ENCODE peak calls at places on chromosomes 1 and 21, in nine cellular contexts. T, C, F, I, X, O, G, R and M are unnamed samples.
A peak's percentile ranks its signal among the peaks of the same experiment; 100 is the strongest.

GRCh38 chr1:233357595-233358446 is 30.3 kb downstream of the MAP3K21 start:
- DNase-seq in O (no peak), F (no peak), R (no peak), T (no peak), G (no peak), C (no peak), X (no peak), I (no peak), M (no peak)

GRCh38 chr1:54810144-54810942 is 9.2 kb upstream of the TTC22 start:
- DNase-seq in T (peak; percentile 8), I (peak; percentile 83), R (no peak), G (peak; percentile 43), F (peak; percentile 75), C (peak; percentile 85), O (peak; percentile 95), X (peak; percentile 43), M (peak; percentile 66)

GRCh38 chr21:18174370-18174769 is 70.3 kb upstream of the CHODL start:
- DNase-seq in G (no peak), R (no peak), F (no peak), O (no peak), X (no peak), T (no peak), I (no peak), C (no peak), M (no peak)

GRCh38 chr21:45846373-45847160 is 135.0 kb upstream of the COL6A1 start:
- DNase-seq in F (no peak), C (no peak), R (no peak), I (no peak), X (no peak), T (no peak), G (no peak), O (no peak), M (no peak)

GRCh38 chr1:230314142-230314470 is 112.0 kb downstream of the PGBD5 start:
- DNase-seq in X (no peak), T (no peak), I (no peak), R (no peak), F (no peak), G (no peak), C (no peak), O (no peak), M (no peak)

GRCh38 chr1:98839840-98840239 is 164.8 kb downstream of the PLPPR5 start:
- DNase-seq in G (no peak), F (no peak), R (no peak), I (no peak), C (no peak), X (no peak), T (no peak), O (no peak), M (no peak)

GRCh38 chr1:38436006-38436405 is 389.4 kb upstream of the POU3F1 start:
- DNase-seq in I (no peak), C (no peak), G (no peak), R (no peak), F (no peak), T (no peak), X (no peak), O (no peak), M (no peak)

GRCh38 chr1:109620396-109620817 is 770 bp downstream of the AMPD2 start:
- DNase-seq in R (no peak), G (no peak), O (peak; percentile 53), C (peak; percentile 68), T (no peak), F (no peak), I (peak; percentile 45), X (no peak), M (no peak)

GRCh38 chr1:225817611-225818061 is 7.7 kb downstream of the EPHX1 start:
- DNase-seq in T (peak; percentile 85), F (no peak), I (no peak), G (peak; percentile 63), R (no peak), C (no peak), O (no peak), X (no peak), M (no peak)

GRCh38 chr1:92277105-92277504 is 21.7 kb downstream of the GLMN start:
- DNase-seq in O (no peak), T (no peak), X (no peak), R (no peak), I (no peak), F (no peak), G (no peak), C (no peak), M (no peak)

GRCh38 chr1:1606232-1606631 is 6.3 kb upstream of the FNDC10 start:
- DNase-seq in F (no peak), C (no peak), I (no peak), R (no peak), X (no peak), T (no peak), G (no peak), O (no peak), M (no peak)

GRCh38 chr1:200150721-200151120 is 123.2 kb downstream of the NR5A2 start:
- DNase-seq in T (no peak), C (no peak), F (no peak), O (peak; percentile 40), G (peak; percentile 51), R (no peak), I (no peak), X (no peak), M (peak; percentile 17)

GRCh38 chr1:112927462-112927971 is 28.5 kb downstream of the SLC16A1 start:
- DNase-seq in G (no peak), C (no peak), F (no peak), O (no peak), X (no peak), R (no peak), T (no peak), I (no peak), M (no peak)

GRCh38 chr1:83942914-83943313 is 56.0 kb downstream of the TTLL7 start:
- DNase-seq in R (no peak), C (no peak), O (no peak), X (no peak), F (no peak), I (no peak), G (no peak), T (no peak), M (no peak)

GRCh38 chr1:88678405-88678804 is 5.7 kb upstream of the PKN2 start:
- DNase-seq in G (no peak), R (no peak), I (no peak), T (no peak), F (no peak), O (no peak), C (no peak), X (no peak), M (no peak)

GRCh38 chr1:226677121-226678020 is 61.7 kb downstream of the ITPKB start:
- DNase-seq in F (peak; percentile 81), G (no peak), C (no peak), T (no peak), R (no peak), X (peak; percentile 77), O (no peak), I (no peak), M (peak; percentile 70)

GRCh38 chr1:190001187-190001586 is 476.5 kb downstream of the BRINP3 start:
- DNase-seq in C (no peak), X (no peak), G (no peak), R (no peak), I (no peak), O (no peak), T (no peak), F (no peak), M (no peak)

GRCh38 chr21:46168659-46169386 is 13.4 kb upstream of the FTCD start:
- DNase-seq in F (no peak), T (no peak), C (peak; percentile 33), O (no peak), I (no peak), X (no peak), G (no peak), R (no peak), M (no peak)

GRCh38 chr1:37159102-37159501 is 124.8 kb upstream of the GRIK3 start:
- DNase-seq in R (no peak), C (no peak), F (no peak), O (no peak), G (peak; percentile 27), T (no peak), X (no peak), I (no peak), M (no peak)

GRCh38 chr1:168926236-168926635 is 180.3 kb upstream of the ATP1B1 start:
- DNase-seq in C (no peak), R (no peak), F (no peak), T (no peak), G (no peak), O (no peak), I (no peak), X (no peak), M (no peak)

GRCh38 chr1:906532-907420 is 16.9 kb upstream of the SAMD11 start:
- DNase-seq in F (no peak), G (peak; percentile 46), X (no peak), R (no peak), I (no peak), C (peak; percentile 58), T (no peak), O (no peak), M (no peak)

GRCh38 chr1:2554621-2555387 is 1.4 kb upstream of the TNFRSF14 start:
- DNase-seq in O (no peak), T (no peak), C (peak; percentile 74), I (no peak), X (peak; percentile 39), G (no peak), R (no peak), F (peak; percentile 62), M (peak; percentile 70)

GRCh38 chr21:42666023-42666747 is 12.8 kb downstream of the PDE9A start:
- DNase-seq in F (peak; percentile 16), X (no peak), C (peak; percentile 84), I (no peak), R (no peak), T (no peak), G (no peak), O (peak; percentile 83), M (peak; percentile 36)

GRCh38 chr1:51427438-51427837 is 91.6 kb downstream of the EPS15 start:
- DNase-seq in I (no peak), F (no peak), O (no peak), G (no peak), T (no peak), C (no peak), R (no peak), X (no peak), M (no peak)

GRCh38 chr1:225603538-225604354 is 49.2 kb downstream of the ENAH start:
- DNase-seq in F (no peak), G (peak; percentile 54), T (no peak), O (no peak), I (no peak), X (no peak), R (no peak), C (no peak), M (no peak)

GRCh38 chr1:225422033-225422605 is 5.7 kb downstream of the LBR start:
- DNase-seq in R (no peak), O (no peak), X (no peak), T (no peak), G (no peak), C (no peak), I (peak; percentile 35), F (no peak), M (no peak)

GRCh38 chr1:30414851-30415165 is 308.6 kb downstream of the MATN1 start:
- DNase-seq in X (no peak), O (no peak), R (no peak), G (no peak), I (no peak), F (no peak), T (no peak), C (no peak), M (no peak)

GRCh38 chr21:38631171-38631570 is 132.9 kb upstream of the ERG start:
- DNase-seq in C (no peak), R (no peak), I (no peak), G (no peak), O (no peak), T (no peak), F (no peak), X (no peak), M (no peak)

GRCh38 chr1:178119623-178120022 is 25.7 kb downstream of the RASAL2 start:
- DNase-seq in R (no peak), C (no peak), O (no peak), X (no peak), T (no peak), G (peak; percentile 15), F (no peak), I (no peak), M (no peak)

GRCh38 chr1:244730934-244731434 is 78.1 kb downstream of the DESI2 start:
- DNase-seq in X (no peak), C (no peak), T (no peak), I (no peak), R (no peak), O (no peak), G (no peak), F (no peak), M (no peak)